ENCODE peak calls at places on chromosomes 13 and 19, in eight cellular contexts. P, I, F, U, N, B, X and J are unnamed samples.

GRCh38 chr19:18919895-18920204 is 335 bp downstream of the DDX49 start:
- DNase-seq in P (no peak), I (no peak), F (no peak), U (no peak), N (no peak), B (no peak), X (no peak), J (no peak)

GRCh38 chr19:15928321-15928720 is 6.0 kb downstream of the CYP4F11 start:
- DNase-seq in P (no peak), I (no peak), F (no peak), U (no peak), N (no peak), B (no peak), X (no peak), J (no peak)

GRCh38 chr13:45826741-45827140 is 24.8 kb downstream of the SIAH3 start:
- DNase-seq in P (no peak), I (no peak), F (no peak), U (no peak), N (no peak), B (no peak), X (no peak), J (no peak)

GRCh38 chr13:49217962-49218492 is 2.1 kb upstream of the MLNR start:
- DNase-seq in P (no peak), I (no peak), F (peak), U (no peak), N (no peak), B (no peak), X (no peak), J (no peak)

GRCh38 chr13:80161896-80162295 is 179.0 kb downstream of the SPRY2 start:
- DNase-seq in P (no peak), I (no peak), F (no peak), U (no peak), N (no peak), B (no peak), X (no peak), J (no peak)

GRCh38 chr19:34838248-34838647 is 65.2 kb upstream of the ZNF599 start:
- DNase-seq in P (no peak), I (peak), F (peak), U (peak), N (no peak), B (no peak), X (no peak), J (no peak)

GRCh38 chr13:44350775-44351504 is 22.7 kb upstream of the SERP2 start:
- DNase-seq in P (no peak), I (no peak), F (peak), U (no peak), N (no peak), B (no peak), X (no peak), J (no peak)

GRCh38 chr19:18519962-18520847 is 1.7 kb downstream of the ELL start:
- DNase-seq in P (peak), I (peak), F (peak), U (peak), N (peak), B (peak), X (peak), J (peak)

GRCh38 chr13:43697323-43697722 is 89.4 kb downstream of the ENOX1 start:
- DNase-seq in P (no peak), I (no peak), F (no peak), U (no peak), N (no peak), B (no peak), X (peak), J (no peak)

GRCh38 chr13:52348983-52349780 is 56.8 kb downstream of the THSD1 start:
- DNase-seq in P (no peak), I (peak), F (no peak), U (peak), N (no peak), B (peak), X (no peak), J (no peak)

GRCh38 chr13:111048387-111048786 is 66.7 kb upstream of the ARHGEF7 start:
- DNase-seq in P (no peak), I (no peak), F (no peak), U (no peak), N (no peak), B (no peak), X (no peak), J (no peak)

GRCh38 chr13:94607939-94608338 is 6.3 kb downstream of the GPR180 start:
- DNase-seq in P (no peak), I (no peak), F (no peak), U (no peak), N (no peak), B (no peak), X (no peak), J (no peak)

GRCh38 chr19:50447750-50448149 is 15.1 kb downstream of the MYBPC2 start:
- DNase-seq in P (no peak), I (no peak), F (no peak), U (no peak), N (no peak), B (no peak), X (no peak), J (no peak)

GRCh38 chr13:89066868-89067466 is 1395.8 kb downstream of the SLITRK5 start:
- DNase-seq in P (no peak), I (peak), F (peak), U (peak), N (peak), B (no peak), X (peak), J (no peak)

GRCh38 chr19:55464669-55465068 is at the start of gene C19orf85:
- DNase-seq in P (no peak), I (no peak), F (no peak), U (no peak), N (no peak), B (no peak), X (no peak), J (no peak)

GRCh38 chr13:76672422-76672821 is 213.8 kb downstream of the KCTD12 start:
- DNase-seq in P (no peak), I (peak), F (no peak), U (peak), N (no peak), B (no peak), X (no peak), J (no peak)

GRCh38 chr19:6103217-6103644 is 7.1 kb downstream of the RFX2 start:
- DNase-seq in P (no peak), I (peak), F (no peak), U (peak), N (no peak), B (peak), X (peak), J (no peak)

DNA sequence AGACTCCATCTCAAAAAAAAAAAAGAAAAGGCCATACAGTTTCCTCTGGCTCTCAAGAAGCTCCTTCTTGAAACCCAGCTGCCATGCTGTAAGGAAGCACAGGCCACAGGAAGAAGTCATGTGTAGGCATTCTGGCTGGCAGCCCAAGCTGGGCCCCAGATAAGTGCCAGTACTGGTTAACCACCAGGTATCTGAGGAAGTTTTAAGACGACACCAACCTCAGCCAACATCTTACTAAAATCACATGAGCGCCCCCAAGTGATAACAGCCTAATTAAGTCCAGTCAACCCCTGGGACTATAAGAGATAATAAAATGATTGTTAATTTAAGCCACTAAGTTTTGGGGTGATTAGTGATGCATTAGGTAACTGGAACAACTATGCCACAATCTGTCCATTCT is 27.4 kb upstream of the AKT2 start:
- DNase-seq in P (no peak), I (no peak), F (peak), U (no peak), N (no peak), B (no peak), X (no peak), J (no peak)
- TF ChIP-seq CTCF in P (no peak), I (no peak), F (peak), U (no peak), N (no peak), B (no peak), X (no peak), J (no peak)

GRCh38 chr13:97743946-97744345 is 209.5 kb upstream of the IPO5 start:
- DNase-seq in P (no peak), I (peak), F (no peak), U (peak), N (no peak), B (no peak), X (no peak), J (no peak)

GRCh38 chr13:97753269-97753668 is 200.2 kb upstream of the IPO5 start:
- DNase-seq in P (no peak), I (no peak), F (peak), U (no peak), N (no peak), B (no peak), X (no peak), J (no peak)

GRCh38 chr13:97753942-97754670 is 199.4 kb upstream of the IPO5 start:
- DNase-seq in P (no peak), I (no peak), F (peak), U (no peak), N (no peak), B (no peak), X (no peak), J (no peak)

GRCh38 chr13:97751477-97751876 is 202.0 kb upstream of the IPO5 start:
- DNase-seq in P (no peak), I (peak), F (no peak), U (no peak), N (no peak), B (no peak), X (no peak), J (no peak)

DNA sequence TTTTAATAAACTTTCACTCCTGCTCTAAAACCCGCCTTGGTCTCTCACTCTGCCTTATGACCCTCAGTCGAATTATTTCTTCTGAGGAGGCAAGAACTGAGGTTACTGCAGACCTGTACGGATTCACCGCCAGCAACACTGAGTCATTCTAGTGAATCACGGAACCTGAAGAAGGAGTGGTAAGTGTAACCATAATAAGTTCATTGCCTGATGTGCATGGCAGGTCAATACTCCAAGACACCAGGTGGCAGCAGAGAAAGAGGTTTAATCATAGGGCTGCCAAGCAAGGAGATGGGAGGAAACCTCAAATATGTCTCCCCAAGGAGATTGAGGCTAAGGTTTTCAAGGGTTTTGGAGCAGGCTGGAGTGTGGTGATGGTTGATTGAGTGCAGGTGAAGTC is 204.3 kb upstream of the IPO5 start:
- DNase-seq in P (no peak), I (no peak), F (peak), U (peak), N (no peak), B (no peak), X (no peak), J (no peak)
- TF ChIP-seq CTCF in P (no peak), I (peak), F (no peak), U (peak), N (no peak), B (no peak), X (no peak), J (no peak)

DNA sequence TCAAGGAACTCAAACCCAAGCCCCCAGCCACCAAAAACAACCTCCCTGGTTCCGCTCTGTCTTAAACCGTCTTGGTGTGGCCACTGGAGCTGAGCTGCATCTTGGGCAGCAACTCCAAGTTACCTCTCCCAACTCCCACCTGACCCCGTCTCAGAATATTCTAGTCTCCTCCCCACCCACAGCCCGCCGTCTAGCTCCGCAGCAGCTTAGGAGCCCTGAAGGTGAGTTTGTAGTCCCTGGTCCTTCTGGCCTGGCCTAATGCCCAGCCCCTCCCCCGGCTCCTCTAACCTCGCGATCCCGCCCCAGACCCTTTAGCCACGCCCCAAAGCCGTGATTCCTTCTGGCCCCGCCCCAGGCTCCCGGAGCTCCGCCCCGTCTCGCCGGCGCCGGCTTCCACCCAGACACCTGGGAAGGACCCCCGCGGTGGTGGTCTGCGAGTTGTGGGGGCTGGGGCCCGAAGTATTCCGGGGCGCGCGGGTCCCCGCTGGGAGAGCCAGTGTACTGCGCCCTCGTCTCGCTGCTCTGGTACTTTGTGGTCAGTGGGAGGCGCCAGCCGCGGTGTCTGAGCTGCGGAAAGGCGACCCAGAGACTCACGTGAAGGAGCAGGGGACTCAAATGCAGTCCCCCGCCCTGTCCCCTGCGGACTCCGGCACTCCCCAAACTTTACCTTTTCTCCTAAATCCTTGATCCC is 2.5 kb upstream of the LHB start:
- DNase-seq in P (peak), I (peak), F (peak), U (peak), N (no peak), B (no peak), X (peak), J (no peak)
- TF ChIP-seq CTCF in P (no peak), I (no peak), F (peak), U (no peak), N (peak), B (peak), X (no peak), J (no peak)

GRCh38 chr13:74575729-74576125 is 441.5 kb upstream of the KLF12 start:
- DNase-seq in P (no peak), I (peak), F (peak), U (peak), N (peak), B (no peak), X (peak), J (no peak)

GRCh38 chr13:74571811-74572210 is 437.6 kb upstream of the KLF12 start:
- DNase-seq in P (no peak), I (no peak), F (no peak), U (no peak), N (no peak), B (no peak), X (no peak), J (no peak)

GRCh38 chr13:74574964-74575728 is 440.9 kb upstream of the KLF12 start:
- DNase-seq in P (no peak), I (no peak), F (peak), U (no peak), N (no peak), B (no peak), X (no peak), J (no peak)

GRCh38 chr13:74570834-74571233 is 436.6 kb upstream of the KLF12 start:
- DNase-seq in P (no peak), I (no peak), F (no peak), U (peak), N (no peak), B (no peak), X (no peak), J (no peak)

DNA sequence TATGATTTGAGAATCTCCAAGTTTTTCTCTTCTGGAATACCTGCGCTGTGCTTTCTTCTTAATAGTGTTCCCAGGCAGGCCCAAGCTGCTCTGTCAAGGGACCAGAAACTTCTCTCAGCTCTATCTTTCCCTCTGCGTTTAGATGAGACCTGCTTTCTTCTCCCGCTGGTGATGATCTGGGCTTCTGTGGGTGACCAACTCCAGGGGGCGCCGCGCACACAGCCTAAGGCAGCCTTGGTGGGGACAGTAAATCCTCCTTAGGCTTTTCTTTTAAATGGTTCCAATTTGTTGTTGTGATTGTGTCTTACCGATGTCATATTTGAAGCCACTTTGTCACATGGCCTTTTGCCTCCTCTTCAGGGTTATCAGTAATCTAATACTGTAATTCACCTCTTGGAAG is 439.4 kb upstream of the KLF12 start:
- DNase-seq in P (no peak), I (no peak), F (peak), U (no peak), N (no peak), B (no peak), X (no peak), J (no peak)
- TF ChIP-seq CTCF in P (no peak), I (peak), F (peak), U (peak), N (peak), B (peak), X (no peak), J (no peak)

DNA sequence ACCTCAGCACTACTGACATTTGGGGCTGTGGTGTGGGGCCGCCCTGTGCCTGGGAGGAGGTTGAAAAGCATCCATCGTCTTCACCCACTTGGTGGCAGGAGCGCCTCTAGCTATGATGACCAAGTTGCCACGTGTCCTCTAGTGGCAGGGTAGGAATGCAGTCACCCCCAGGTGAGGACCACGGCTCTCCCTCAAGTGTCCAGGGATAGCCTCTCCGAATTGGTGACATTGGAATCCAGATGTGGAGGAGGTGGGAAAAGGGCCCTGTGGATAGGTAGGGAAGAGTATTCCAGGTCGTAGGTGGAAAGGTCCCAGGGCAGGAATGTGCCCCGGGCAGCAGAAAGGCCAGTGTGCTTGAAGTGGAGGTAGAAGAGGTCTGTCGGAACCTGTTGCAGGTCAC is 37.6 kb downstream of the ARHGEF18 start:
- DNase-seq in P (no peak), I (no peak), F (peak), U (no peak), N (no peak), B (no peak), X (no peak), J (no peak)
- TF ChIP-seq CTCF in P (no peak), I (no peak), F (peak), U (no peak), N (no peak), B (no peak), X (no peak), J (no peak)

GRCh38 chr13:101474419-101474957 is 22.0 kb downstream of the ITGBL1 start:
- DNase-seq in P (no peak), I (peak), F (peak), U (peak), N (no peak), B (peak), X (peak), J (no peak)
- TF ChIP-seq CTCF in P (no peak), I (peak), F (peak), U (peak), N (peak), B (peak), X (peak), J (no peak)

GRCh38 chr13:66663206-66663605 is 566.9 kb downstream of the PCDH9 start:
- DNase-seq in P (no peak), I (no peak), F (no peak), U (no peak), N (no peak), B (no peak), X (no peak), J (no peak)
- TF ChIP-seq CTCF in P (no peak), I (no peak), F (no peak), U (no peak), N (no peak), B (no peak), X (no peak), J (no peak)

GRCh38 chr19:27972291-27973040 is 1240.5 kb downstream of the UQCRFS1 start:
- DNase-seq in P (no peak), I (peak), F (no peak), U (peak), N (no peak), B (peak), X (no peak), J (no peak)

GRCh38 chr19:27975419-27976005 is 1237.4 kb downstream of the UQCRFS1 start:
- DNase-seq in P (no peak), I (no peak), F (no peak), U (no peak), N (no peak), B (no peak), X (no peak), J (no peak)

GRCh38 chr19:27971869-27972268 is 1241.1 kb downstream of the UQCRFS1 start:
- DNase-seq in P (no peak), I (no peak), F (no peak), U (no peak), N (no peak), B (no peak), X (no peak), J (no peak)

GRCh38 chr19:27971071-27971470 is 1241.9 kb downstream of the UQCRFS1 start:
- DNase-seq in P (no peak), I (no peak), F (peak), U (peak), N (no peak), B (no peak), X (no peak), J (no peak)

DNA sequence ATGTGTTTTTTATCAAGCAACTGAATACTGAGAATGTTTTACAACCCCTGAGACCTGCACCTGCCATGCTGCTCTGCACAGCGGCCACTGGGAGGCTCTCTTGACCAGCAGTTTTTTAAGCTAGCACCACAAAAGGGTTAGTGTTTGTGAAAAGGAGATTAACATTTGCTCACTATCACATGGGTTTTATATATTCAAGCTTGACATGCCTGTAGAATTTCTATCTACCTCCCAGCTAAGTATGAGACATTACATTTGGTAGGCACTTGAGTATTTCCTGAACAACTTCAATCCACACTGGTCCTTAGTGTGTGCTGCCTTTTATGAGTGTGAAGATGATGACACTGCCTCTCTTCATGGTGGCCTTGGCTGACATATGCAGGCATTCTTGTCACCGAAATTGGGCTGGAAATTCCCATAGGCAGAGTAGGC is 1238.9 kb downstream of the UQCRFS1 start:
- DNase-seq in P (no peak), I (peak), F (peak), U (peak), N (peak), B (no peak), X (peak), J (no peak)
- TF ChIP-seq CTCF in P (no peak), I (peak), F (peak), U (peak), N (peak), B (peak), X (peak), J (no peak)